ENCODE peak calls at places on chromosome 9, in six cellular contexts. One of them, this sample, is unnamed.

GRCh38 chr9:9998491-9999287 is 614.1 kb downstream of the PTPRD start:
- DNase-seq in HS-27A: no peak
- DNase-seq in amniotic stem cell: no peak
- DNase-seq in cardiac septum: no peak
- DNase-seq in HEK293T: peak
- DNase-seq in A172: peak
- DNase-seq in this sample: no peak

GRCh38 chr9:14173730-14174129 is 140.2 kb downstream of the NFIB start:
- DNase-seq in cardiac septum: no peak
- DNase-seq in HS-27A: no peak
- DNase-seq in HEK293T: no peak
- DNase-seq in A172: no peak
- DNase-seq in amniotic stem cell: no peak
- DNase-seq in this sample: no peak

GRCh38 chr9:97740848-97741821 is 44.0 kb upstream of the XPA start:
- DNase-seq in amniotic stem cell: peak
- DNase-seq in cardiac septum: peak
- DNase-seq in HEK293T: peak
- DNase-seq in A172: no peak
- DNase-seq in HS-27A: no peak
- DNase-seq in this sample: no peak

GRCh38 chr9:14030350-14030823 is 283.6 kb downstream of the NFIB start:
- DNase-seq in HEK293T: peak
- DNase-seq in A172: peak
- DNase-seq in HS-27A: no peak
- DNase-seq in amniotic stem cell: no peak
- DNase-seq in cardiac septum: no peak
- DNase-seq in this sample: no peak

GRCh38 chr9:31573561-31573960 is 810.9 kb upstream of the ACO1 start:
- DNase-seq in HEK293T: no peak
- DNase-seq in HS-27A: no peak
- DNase-seq in A172: no peak
- DNase-seq in cardiac septum: no peak
- DNase-seq in amniotic stem cell: no peak
- DNase-seq in this sample: no peak

GRCh38 chr9:133114451-133114885 is 6.6 kb downstream of the RALGDS start:
- DNase-seq in cardiac septum: no peak
- DNase-seq in A172: peak
- DNase-seq in amniotic stem cell: no peak
- DNase-seq in HEK293T: no peak
- DNase-seq in HS-27A: no peak
- DNase-seq in this sample: no peak

GRCh38 chr9:79570449-79571308 is 1.1 kb upstream of the TLE4 start:
- DNase-seq in HEK293T: peak
- DNase-seq in A172: peak
- DNase-seq in cardiac septum: peak
- DNase-seq in HS-27A: no peak
- DNase-seq in amniotic stem cell: peak
- DNase-seq in this sample: no peak

GRCh38 chr9:91428927-91429351 is 5.3 kb upstream of the NFIL3 start:
- DNase-seq in A172: no peak
- DNase-seq in cardiac septum: no peak
- DNase-seq in amniotic stem cell: no peak
- DNase-seq in HEK293T: no peak
- DNase-seq in HS-27A: no peak
- DNase-seq in this sample: no peak

GRCh38 chr9:82645591-82645990 is 417.4 kb downstream of the RASEF start:
- DNase-seq in A172: peak
- DNase-seq in HS-27A: no peak
- DNase-seq in amniotic stem cell: no peak
- DNase-seq in cardiac septum: no peak
- DNase-seq in HEK293T: no peak
- DNase-seq in this sample: no peak

GRCh38 chr9:33447404-33448158 is at the start of gene AQP3:
- DNase-seq in HEK293T: peak
- DNase-seq in cardiac septum: no peak
- DNase-seq in HS-27A: no peak
- DNase-seq in amniotic stem cell: no peak
- DNase-seq in A172: peak
- DNase-seq in this sample: no peak

GRCh38 chr9:35366627-35367026 is 123.3 kb upstream of the RUSC2 start:
- DNase-seq in amniotic stem cell: no peak
- DNase-seq in HEK293T: no peak
- DNase-seq in HS-27A: no peak
- DNase-seq in cardiac septum: no peak
- DNase-seq in A172: no peak
- DNase-seq in this sample: no peak

GRCh38 chr9:122095010-122095767 is 2.1 kb upstream of the TTLL11 start:
- DNase-seq in HS-27A: no peak
- DNase-seq in HEK293T: peak
- DNase-seq in cardiac septum: peak
- DNase-seq in A172: peak
- DNase-seq in amniotic stem cell: peak
- DNase-seq in this sample: peak

GRCh38 chr9:122991370-122991830 is 42.1 kb upstream of the GPR21 start:
- DNase-seq in A172: peak
- DNase-seq in HS-27A: peak
- DNase-seq in cardiac septum: no peak
- DNase-seq in amniotic stem cell: peak
- DNase-seq in HEK293T: peak
- DNase-seq in this sample: peak

GRCh38 chr9:121975801-121976277 is 117.3 kb downstream of the TTLL11 start:
- DNase-seq in HEK293T: no peak
- DNase-seq in amniotic stem cell: no peak
- DNase-seq in HS-27A: no peak
- DNase-seq in cardiac septum: no peak
- DNase-seq in A172: no peak
- DNase-seq in this sample: no peak

GRCh38 chr9:132032584-132032945 is 47.1 kb downstream of the MED27 start:
- DNase-seq in cardiac septum: no peak
- DNase-seq in A172: peak
- DNase-seq in amniotic stem cell: no peak
- DNase-seq in HEK293T: no peak
- DNase-seq in HS-27A: no peak
- DNase-seq in this sample: no peak

GRCh38 chr9:127919253-127919815 is 2.5 kb upstream of the ST6GALNAC4 start:
- DNase-seq in amniotic stem cell: peak
- DNase-seq in cardiac septum: peak
- DNase-seq in HS-27A: peak
- DNase-seq in HEK293T: no peak
- DNase-seq in A172: peak
- DNase-seq in this sample: peak

GRCh38 chr9:128902351-128903078 is 18.3 kb upstream of the PHYHD1 start:
- DNase-seq in HS-27A: no peak
- DNase-seq in A172: peak
- DNase-seq in cardiac septum: no peak
- DNase-seq in HEK293T: no peak
- DNase-seq in amniotic stem cell: no peak
- DNase-seq in this sample: no peak

GRCh38 chr9:120348951-120349429 is 231.0 kb downstream of the CDK5RAP2 start:
- DNase-seq in HS-27A: no peak
- DNase-seq in amniotic stem cell: peak
- DNase-seq in cardiac septum: no peak
- DNase-seq in HEK293T: peak
- DNase-seq in A172: peak
- DNase-seq in this sample: no peak

GRCh38 chr9:119092125-119092524 is 277.1 kb downstream of the BRINP1 start:
- DNase-seq in cardiac septum: no peak
- DNase-seq in amniotic stem cell: no peak
- DNase-seq in A172: no peak
- DNase-seq in HEK293T: no peak
- DNase-seq in HS-27A: no peak
- DNase-seq in this sample: no peak

GRCh38 chr9:35753466-35753865 is 610 bp downstream of the MSMP start:
- DNase-seq in cardiac septum: no peak
- DNase-seq in HEK293T: no peak
- DNase-seq in amniotic stem cell: no peak
- DNase-seq in A172: no peak
- DNase-seq in HS-27A: no peak
- DNase-seq in this sample: no peak